ENCODE peak calls at places on chromosomes 2 and 18, in five cellular contexts. W, R, N, Z and Y are unnamed samples.
A peak's percentile ranks its signal among the peaks of the same experiment; 100 is the strongest.

GRCh38 chr18:36522503-36522902 is 225.0 kb downstream of the FHOD3 start:
- DNase-seq in N (no peak), W (no peak), Z (no peak), R (no peak), Y (no peak)

GRCh38 chr2:30382995-30383394 is 64.1 kb upstream of the LCLAT1 start:
- DNase-seq in W (no peak), N (no peak), Z (no peak), R (no peak), Y (no peak)

GRCh38 chr18:55589625-55590291 is 1.8 kb upstream of the TCF4 start:
- DNase-seq in N (peak; percentile 97), W (peak; percentile 98), Z (peak; percentile 13), R (peak; percentile 95), Y (peak; percentile 97)

GRCh38 chr18:67515987-67516431 is 511 bp downstream of the DSEL start:
- DNase-seq in N (peak; percentile 88), Z (peak; percentile 31), W (peak; percentile 81), R (peak; percentile 89), Y (peak; percentile 85)

GRCh38 chr2:239703834-239704233 is 303.0 kb upstream of the HDAC4 start:
- DNase-seq in W (no peak), N (no peak), Z (no peak), R (no peak), Y (no peak)

GRCh38 chr2:97988722-97989121 is 7.0 kb downstream of the TMEM131 start:
- DNase-seq in N (no peak), W (no peak), Z (no peak), R (no peak), Y (no peak)

GRCh38 chr2:239889641-239890055 is 135.5 kb downstream of the NDUFA10 start:
- DNase-seq in N (no peak), W (no peak), R (no peak), Z (no peak), Y (no peak)

GRCh38 chr2:74498500-74499268 is 719 bp downstream of the LBX2 start:
- DNase-seq in R (no peak), N (no peak), Z (no peak), W (no peak), Y (no peak)

GRCh38 chr2:197108758-197109157 is 182.3 kb upstream of the PGAP1 start:
- DNase-seq in N (peak; percentile 86), Z (no peak), W (peak; percentile 78), R (peak; percentile 7), Y (peak; percentile 73)

GRCh38 chr2:170434900-170435640 is 257.1 kb downstream of the MYO3B start:
- DNase-seq in W (no peak), Z (no peak), R (no peak), N (no peak), Y (no peak)

GRCh38 chr2:231068525-231069222 is 12.0 kb downstream of the PSMD1 start:
- DNase-seq in W (no peak), R (no peak), Z (no peak), N (peak; percentile 7), Y (no peak)

GRCh38 chr2:60710707-60711106 is 45.4 kb upstream of the PAPOLG start:
- DNase-seq in W (no peak), N (no peak), R (no peak), Z (no peak), Y (no peak)

GRCh38 chr2:218897394-218898108 is 16.9 kb downstream of the WNT10A start:
- DNase-seq in Z (no peak), N (no peak), R (no peak), W (no peak), Y (no peak)

GRCh38 chr18:48575658-48576453 is 37.0 kb downstream of the CTIF start:
- DNase-seq in N (no peak), W (no peak), Z (no peak), R (no peak), Y (no peak)

GRCh38 chr18:48576454-48576766 is 37.6 kb downstream of the CTIF start:
- DNase-seq in Z (no peak), R (no peak), N (no peak), W (no peak), Y (no peak)

GRCh38 chr18:48575301-48575657 is 36.4 kb downstream of the CTIF start:
- DNase-seq in W (no peak), N (no peak), Z (no peak), R (no peak), Y (no peak)

GRCh38 chr18:48578289-48578688 is 39.5 kb downstream of the CTIF start:
- DNase-seq in R (no peak), W (no peak), Z (no peak), N (no peak), Y (no peak)

GRCh38 chr18:48577478-48578190 is 38.8 kb downstream of the CTIF start:
- DNase-seq in Z (no peak), N (no peak), W (no peak), R (no peak), Y (no peak)
- H3K27me3 ChIP-seq in Z (no peaks in the 10 kb centered on the region), N (no peaks in the 10 kb centered on the region), W (no peaks in the 10 kb centered on the region), R (no peaks in the 10 kb centered on the region), Y (no peaks in the 10 kb centered on the region)

GRCh38 chr2:54581326-54582039 is 125.4 kb downstream of the SPTBN1 start:
- DNase-seq in R (no peak), W (no peak), Z (no peak), N (no peak), Y (no peak)

GRCh38 chr2:54578668-54579045 is 122.5 kb downstream of the SPTBN1 start:
- DNase-seq in N (no peak), R (no peak), W (no peak), Z (no peak), Y (no peak)

GRCh38 chr2:54579061-54579681 is 123.0 kb downstream of the SPTBN1 start:
- DNase-seq in W (no peak), N (no peak), R (no peak), Z (no peak), Y (no peak)

GRCh38 chr2:54577944-54578667 is 122.0 kb downstream of the SPTBN1 start:
- DNase-seq in W (no peak), N (no peak), R (no peak), Z (no peak), Y (no peak)

GRCh38 chr2:54579682-54580349 is 123.7 kb downstream of the SPTBN1 start:
- DNase-seq in Z (peak; percentile 39), W (no peak), N (no peak), R (peak; percentile 27), Y (no peak)
- H3K4me1 ChIP-seq in Z (peaks cover 93% of the 10 kb centered on the region), W (peaks cover 98% of the 10 kb centered on the region), N (peaks cover 12% of the 10 kb centered on the region), R (peaks cover 4% of the 10 kb centered on the region), Y (peaks cover 12% of the 10 kb centered on the region)

GRCh38 chr2:24008672-24009366 is 1.1 kb upstream of the MFSD2B start:
- DNase-seq in N (no peak), W (no peak), R (no peak), Z (no peak), Y (no peak)

GRCh38 chr2:24010477-24011277 is 792 bp downstream of the MFSD2B start:
- DNase-seq in N (no peak), R (no peak), W (no peak), Z (no peak), Y (no peak)

GRCh38 chr2:24011278-24012104 is 1.6 kb downstream of the MFSD2B start:
- DNase-seq in N (no peak), W (no peak), R (no peak), Z (no peak), Y (no peak)

GRCh38 chr2:24009367-24009679 is 562 bp upstream of the MFSD2B start:
- DNase-seq in R (no peak), Z (no peak), W (no peak), N (no peak), Y (no peak)

GRCh38 chr2:24009680-24010476 is at the start of gene MFSD2B:
- DNase-seq in Z (no peak), N (peak; percentile 13), R (no peak), W (no peak), Y (no peak)
- H3K4me3 ChIP-seq in Z (no peak within 1 kb of the TSS), N (peak within 1 kb of the TSS; percentile 55), R (peak within 1 kb of the TSS; percentile 21), W (peak within 1 kb of the TSS; percentile 54), Y (peak within 1 kb of the TSS; percentile 13)

DNA sequence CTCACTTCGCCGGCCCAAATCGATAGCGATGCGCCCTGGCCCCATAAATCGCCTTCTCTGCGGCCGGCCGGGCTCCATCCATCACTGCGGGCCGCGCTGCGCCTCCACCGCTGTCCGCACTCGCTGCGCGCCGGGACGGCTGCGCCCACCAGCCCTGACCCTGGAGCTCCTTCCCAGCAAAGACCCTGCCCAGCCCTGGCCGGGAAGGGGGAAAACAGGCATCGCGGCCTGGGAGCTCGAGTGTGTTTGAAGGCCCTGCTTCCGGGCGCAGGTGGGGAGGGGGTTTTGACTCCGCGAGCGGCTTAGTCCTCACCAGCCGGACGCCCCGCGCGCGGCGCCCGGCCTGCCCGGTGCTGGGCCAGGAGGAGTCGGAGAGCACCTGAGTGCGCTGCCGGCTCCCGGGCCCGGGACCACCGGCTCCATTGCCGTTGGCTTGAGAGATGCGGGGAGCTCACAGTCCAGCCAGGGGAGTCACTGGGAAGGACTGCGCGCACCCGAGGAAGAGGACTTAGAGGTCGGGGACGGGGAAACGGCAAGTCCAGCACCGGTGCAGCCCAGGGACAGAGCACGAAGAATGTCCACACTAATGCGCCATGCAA is 1.1 kb downstream of the PAX8 start:
- DNase-seq in R (no peak), N (no peak), W (no peak), Z (no peak), Y (no peak)
- H3K27me3 ChIP-seq in R (peaks cover 23% of the 10 kb centered on the region), N (peaks cover 65% of the 10 kb centered on the region), W (peaks cover 35% of the 10 kb centered on the region), Z (peaks cover 25% of the 10 kb centered on the region), Y (peaks cover 46% of the 10 kb centered on the region)

GRCh38 chr2:234971494-234971893 is 19.7 kb downstream of the SH3BP4 start:
- DNase-seq in R (no peak), W (no peak), Z (no peak), N (no peak), Y (no peak)
- H3K4me1 ChIP-seq in R (peaks cover 15% of the 10 kb centered on the region), W (peaks cover 25% of the 10 kb centered on the region), Z (no peaks in the 10 kb centered on the region), N (peaks cover 15% of the 10 kb centered on the region), Y (no peaks in the 10 kb centered on the region)

GRCh38 chr2:33437297-33437696 is 39.2 kb upstream of the RASGRP3 start:
- DNase-seq in N (peak; percentile 96), Z (no peak), R (no peak), W (no peak), Y (no peak)
- H3K4me3 ChIP-seq in N (no peak overlapping the region), Z (no peak overlapping the region), R (no peak overlapping the region), W (peak overlapping the region; percentile 49), Y (no peak overlapping the region)